ENCODE peak calls at places on chromosomes 12 and 14, in eight cellular contexts. One of them, this sample, is unnamed.

GRCh38 chr12:132966676-132967415 is 10.7 kb upstream of the ZNF605 start:
- DNase-seq in lower lobe of right lung: no peak
- DNase-seq in aorta: no peak
- DNase-seq in fibroblast of lung: no peak
- DNase-seq in GM23248: no peak
- DNase-seq in uterus: no peak
- DNase-seq in right atrium auricular region: no peak
- DNase-seq in naive thymus-derived CD4-positive, alpha-beta T cell: no peak
- DNase-seq in this sample: no peak

GRCh38 chr12:85322715-85323114 is 42.7 kb downstream of the ALX1 start:
- DNase-seq in lower lobe of right lung: no peak
- DNase-seq in aorta: no peak
- DNase-seq in fibroblast of lung: peak
- DNase-seq in GM23248: peak
- DNase-seq in uterus: no peak
- DNase-seq in right atrium auricular region: no peak
- DNase-seq in naive thymus-derived CD4-positive, alpha-beta T cell: no peak
- DNase-seq in this sample: no peak

GRCh38 chr14:54796961-54797360 is 105.7 kb downstream of the GCH1 start:
- DNase-seq in lower lobe of right lung: no peak
- DNase-seq in aorta: no peak
- DNase-seq in fibroblast of lung: peak
- DNase-seq in GM23248: peak
- DNase-seq in uterus: no peak
- DNase-seq in right atrium auricular region: no peak
- DNase-seq in naive thymus-derived CD4-positive, alpha-beta T cell: no peak
- DNase-seq in this sample: peak

GRCh38 chr12:111327474-111327873 is 41.4 kb downstream of the PHETA1 start:
- DNase-seq in lower lobe of right lung: no peak
- DNase-seq in aorta: no peak
- DNase-seq in fibroblast of lung: no peak
- DNase-seq in GM23248: no peak
- DNase-seq in uterus: no peak
- DNase-seq in right atrium auricular region: no peak
- DNase-seq in naive thymus-derived CD4-positive, alpha-beta T cell: no peak
- DNase-seq in this sample: no peak

GRCh38 chr14:89621009-89621421 is 204.0 kb upstream of the FOXN3 start:
- DNase-seq in lower lobe of right lung: no peak
- DNase-seq in aorta: no peak
- DNase-seq in fibroblast of lung: no peak
- DNase-seq in GM23248: no peak
- DNase-seq in uterus: no peak
- DNase-seq in right atrium auricular region: no peak
- DNase-seq in naive thymus-derived CD4-positive, alpha-beta T cell: peak
- DNase-seq in this sample: no peak

GRCh38 chr12:51862947-51863346 is 14.4 kb upstream of the FIGNL2 start:
- DNase-seq in lower lobe of right lung: no peak
- DNase-seq in aorta: peak
- DNase-seq in fibroblast of lung: no peak
- DNase-seq in GM23248: no peak
- DNase-seq in uterus: no peak
- DNase-seq in right atrium auricular region: no peak
- DNase-seq in naive thymus-derived CD4-positive, alpha-beta T cell: no peak
- DNase-seq in this sample: no peak

GRCh38 chr14:77590845-77591506 is 25.5 kb downstream of the SPTLC2 start:
- DNase-seq in lower lobe of right lung: no peak
- DNase-seq in aorta: no peak
- DNase-seq in fibroblast of lung: no peak
- DNase-seq in GM23248: no peak
- DNase-seq in uterus: no peak
- DNase-seq in right atrium auricular region: no peak
- DNase-seq in naive thymus-derived CD4-positive, alpha-beta T cell: no peak
- DNase-seq in this sample: no peak

GRCh38 chr12:46101121-46101869 is 110.9 kb upstream of the SCAF11 start:
- DNase-seq in lower lobe of right lung: no peak
- DNase-seq in aorta: no peak
- DNase-seq in fibroblast of lung: peak
- DNase-seq in GM23248: peak
- DNase-seq in uterus: no peak
- DNase-seq in right atrium auricular region: no peak
- DNase-seq in naive thymus-derived CD4-positive, alpha-beta T cell: no peak
- DNase-seq in this sample: no peak

GRCh38 chr12:106914796-106915634 is 40.7 kb upstream of the TMEM263 start:
- DNase-seq in lower lobe of right lung: no peak
- DNase-seq in aorta: no peak
- DNase-seq in fibroblast of lung: no peak
- DNase-seq in GM23248: no peak
- DNase-seq in uterus: no peak
- DNase-seq in right atrium auricular region: no peak
- DNase-seq in naive thymus-derived CD4-positive, alpha-beta T cell: no peak
- DNase-seq in this sample: no peak

GRCh38 chr14:106218189-106218588 is 691.8 kb downstream of the TMEM121 start:
- DNase-seq in lower lobe of right lung: no peak
- DNase-seq in aorta: no peak
- DNase-seq in fibroblast of lung: no peak
- DNase-seq in GM23248: no peak
- DNase-seq in uterus: no peak
- DNase-seq in right atrium auricular region: no peak
- DNase-seq in naive thymus-derived CD4-positive, alpha-beta T cell: no peak
- DNase-seq in this sample: no peak

GRCh38 chr12:119911147-119911546 is 34.0 kb upstream of the CIT start:
- DNase-seq in lower lobe of right lung: no peak
- DNase-seq in aorta: no peak
- DNase-seq in fibroblast of lung: peak
- DNase-seq in GM23248: peak
- DNase-seq in uterus: no peak
- DNase-seq in right atrium auricular region: no peak
- DNase-seq in naive thymus-derived CD4-positive, alpha-beta T cell: no peak
- DNase-seq in this sample: peak

GRCh38 chr14:64496764-64497163 is 6.9 kb downstream of the ZBTB25 start:
- DNase-seq in lower lobe of right lung: no peak
- DNase-seq in aorta: no peak
- DNase-seq in fibroblast of lung: no peak
- DNase-seq in GM23248: no peak
- DNase-seq in uterus: no peak
- DNase-seq in right atrium auricular region: no peak
- DNase-seq in naive thymus-derived CD4-positive, alpha-beta T cell: no peak
- DNase-seq in this sample: no peak

GRCh38 chr14:61453103-61453767 is 131.9 kb downstream of the PRKCH start:
- DNase-seq in lower lobe of right lung: no peak
- DNase-seq in aorta: no peak
- DNase-seq in fibroblast of lung: no peak
- DNase-seq in GM23248: no peak
- DNase-seq in uterus: no peak
- DNase-seq in right atrium auricular region: no peak
- DNase-seq in naive thymus-derived CD4-positive, alpha-beta T cell: no peak
- DNase-seq in this sample: no peak
- H3K4me3 ChIP-seq in lower lobe of right lung: no peak
- H3K4me3 ChIP-seq in aorta: no peak
- H3K4me3 ChIP-seq in fibroblast of lung: no peak
- H3K4me3 ChIP-seq in GM23248: no peak
- H3K4me3 ChIP-seq in uterus: no peak
- H3K4me3 ChIP-seq in right atrium auricular region: no peak
- H3K4me3 ChIP-seq in naive thymus-derived CD4-positive, alpha-beta T cell: peak
- H3K4me3 ChIP-seq in this sample: no peak

GRCh38 chr12:2385529-2385928 is 332.7 kb downstream of the CACNA1C start:
- DNase-seq in lower lobe of right lung: no peak
- DNase-seq in aorta: no peak
- DNase-seq in fibroblast of lung: no peak
- DNase-seq in GM23248: no peak
- DNase-seq in uterus: no peak
- DNase-seq in right atrium auricular region: no peak
- DNase-seq in naive thymus-derived CD4-positive, alpha-beta T cell: no peak
- DNase-seq in this sample: no peak

GRCh38 chr12:2386566-2386965 is 333.8 kb downstream of the CACNA1C start:
- DNase-seq in lower lobe of right lung: no peak
- DNase-seq in aorta: no peak
- DNase-seq in fibroblast of lung: no peak
- DNase-seq in GM23248: no peak
- DNase-seq in uterus: no peak
- DNase-seq in right atrium auricular region: no peak
- DNase-seq in naive thymus-derived CD4-positive, alpha-beta T cell: no peak
- DNase-seq in this sample: no peak

GRCh38 chr12:2384029-2384386 is 331.2 kb downstream of the CACNA1C start:
- DNase-seq in lower lobe of right lung: no peak
- DNase-seq in aorta: no peak
- DNase-seq in fibroblast of lung: peak
- DNase-seq in GM23248: no peak
- DNase-seq in uterus: no peak
- DNase-seq in right atrium auricular region: no peak
- DNase-seq in naive thymus-derived CD4-positive, alpha-beta T cell: no peak
- DNase-seq in this sample: no peak

GRCh38 chr12:2383276-2384028 is 330.7 kb downstream of the CACNA1C start:
- DNase-seq in lower lobe of right lung: peak
- DNase-seq in aorta: no peak
- DNase-seq in fibroblast of lung: peak
- DNase-seq in GM23248: no peak
- DNase-seq in uterus: no peak
- DNase-seq in right atrium auricular region: no peak
- DNase-seq in naive thymus-derived CD4-positive, alpha-beta T cell: no peak
- DNase-seq in this sample: no peak

GRCh38 chr12:2384533-2385328 is 331.9 kb downstream of the CACNA1C start:
- DNase-seq in lower lobe of right lung: no peak
- DNase-seq in aorta: no peak
- DNase-seq in fibroblast of lung: peak
- DNase-seq in GM23248: peak
- DNase-seq in uterus: peak
- DNase-seq in right atrium auricular region: no peak
- DNase-seq in naive thymus-derived CD4-positive, alpha-beta T cell: no peak
- DNase-seq in this sample: peak
- H3K4me3 ChIP-seq in lower lobe of right lung: no peak
- H3K4me3 ChIP-seq in aorta: no peak
- H3K4me3 ChIP-seq in fibroblast of lung: no peak
- H3K4me3 ChIP-seq in GM23248: peak
- H3K4me3 ChIP-seq in uterus: peak
- H3K4me3 ChIP-seq in right atrium auricular region: no peak
- H3K4me3 ChIP-seq in naive thymus-derived CD4-positive, alpha-beta T cell: no peak
- H3K4me3 ChIP-seq in this sample: peak

GRCh38 chr12:47270782-47271664 is 191.3 kb upstream of the AMIGO2 start:
- DNase-seq in lower lobe of right lung: no peak
- DNase-seq in aorta: no peak
- DNase-seq in fibroblast of lung: peak
- DNase-seq in GM23248: peak
- DNase-seq in uterus: no peak
- DNase-seq in right atrium auricular region: no peak
- DNase-seq in naive thymus-derived CD4-positive, alpha-beta T cell: peak
- DNase-seq in this sample: peak

GRCh38 chr12:47273191-47273626 is 193.4 kb upstream of the AMIGO2 start:
- DNase-seq in lower lobe of right lung: no peak
- DNase-seq in aorta: no peak
- DNase-seq in fibroblast of lung: no peak
- DNase-seq in GM23248: no peak
- DNase-seq in uterus: no peak
- DNase-seq in right atrium auricular region: no peak
- DNase-seq in naive thymus-derived CD4-positive, alpha-beta T cell: no peak
- DNase-seq in this sample: no peak

GRCh38 chr12:47272412-47273190 is 192.8 kb upstream of the AMIGO2 start:
- DNase-seq in lower lobe of right lung: no peak
- DNase-seq in aorta: no peak
- DNase-seq in fibroblast of lung: no peak
- DNase-seq in GM23248: peak
- DNase-seq in uterus: no peak
- DNase-seq in right atrium auricular region: no peak
- DNase-seq in naive thymus-derived CD4-positive, alpha-beta T cell: no peak
- DNase-seq in this sample: no peak

GRCh38 chr12:47274725-47275124 is 195.0 kb upstream of the AMIGO2 start:
- DNase-seq in lower lobe of right lung: no peak
- DNase-seq in aorta: no peak
- DNase-seq in fibroblast of lung: no peak
- DNase-seq in GM23248: no peak
- DNase-seq in uterus: no peak
- DNase-seq in right atrium auricular region: no peak
- DNase-seq in naive thymus-derived CD4-positive, alpha-beta T cell: no peak
- DNase-seq in this sample: no peak

GRCh38 chr12:47271800-47272230 is 192.1 kb upstream of the AMIGO2 start:
- DNase-seq in lower lobe of right lung: no peak
- DNase-seq in aorta: no peak
- DNase-seq in fibroblast of lung: no peak
- DNase-seq in GM23248: peak
- DNase-seq in uterus: no peak
- DNase-seq in right atrium auricular region: no peak
- DNase-seq in naive thymus-derived CD4-positive, alpha-beta T cell: no peak
- DNase-seq in this sample: no peak
- H3K4me3 ChIP-seq in lower lobe of right lung: no peak
- H3K4me3 ChIP-seq in aorta: no peak
- H3K4me3 ChIP-seq in fibroblast of lung: no peak
- H3K4me3 ChIP-seq in GM23248: no peak
- H3K4me3 ChIP-seq in uterus: no peak
- H3K4me3 ChIP-seq in right atrium auricular region: no peak
- H3K4me3 ChIP-seq in naive thymus-derived CD4-positive, alpha-beta T cell: no peak
- H3K4me3 ChIP-seq in this sample: no peak

DNA sequence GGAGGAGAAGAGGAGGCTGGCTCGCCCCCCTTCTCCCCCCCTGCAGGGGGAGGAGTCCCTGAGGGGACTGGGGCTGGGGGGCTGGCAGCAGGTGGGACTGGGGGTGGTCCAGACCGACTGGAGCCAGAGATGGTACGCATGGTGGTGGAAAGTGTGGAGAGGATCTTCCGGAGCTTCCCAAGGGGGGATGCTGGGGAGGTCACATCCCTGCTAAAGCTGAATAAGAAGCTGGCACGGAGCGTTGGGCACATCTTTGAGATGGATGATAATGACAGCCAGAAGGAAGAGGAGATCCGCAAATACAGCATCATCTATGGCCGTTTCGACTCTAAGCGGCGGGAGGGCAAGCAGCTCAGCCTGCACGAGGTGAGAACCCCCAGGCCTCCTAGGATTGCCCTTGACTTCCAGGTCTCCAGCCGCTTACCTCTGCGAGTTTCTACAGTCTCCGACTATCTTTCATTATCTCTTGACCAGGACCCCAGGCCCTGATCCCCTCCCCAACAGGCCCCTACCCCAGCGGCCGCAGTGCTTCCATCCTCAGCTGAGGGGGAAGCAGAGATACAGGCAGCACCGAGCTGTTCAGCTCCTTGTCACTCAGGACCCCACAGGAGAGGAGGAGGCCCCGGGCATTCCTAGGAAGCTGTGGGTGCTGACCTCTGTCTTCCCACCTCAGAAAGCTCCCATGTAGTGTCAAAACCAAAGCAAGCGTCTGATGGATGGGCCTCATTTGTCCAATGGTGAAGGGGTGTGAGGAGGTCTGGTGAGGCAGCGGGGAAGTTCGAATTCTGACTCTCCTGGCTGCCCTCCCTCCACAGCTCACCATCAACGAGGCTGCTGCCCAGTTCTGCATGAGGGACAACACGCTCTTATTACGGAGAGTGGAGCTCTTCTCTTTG is 3.0 kb downstream of the NAB2 start:
- DNase-seq in lower lobe of right lung: no peak
- DNase-seq in aorta: peak
- DNase-seq in fibroblast of lung: no peak
- DNase-seq in GM23248: no peak
- DNase-seq in uterus: no peak
- DNase-seq in right atrium auricular region: no peak
- DNase-seq in naive thymus-derived CD4-positive, alpha-beta T cell: no peak
- DNase-seq in this sample: no peak
- H3K4me3 ChIP-seq in lower lobe of right lung: peak
- H3K4me3 ChIP-seq in aorta: no peak
- H3K4me3 ChIP-seq in fibroblast of lung: peak
- H3K4me3 ChIP-seq in GM23248: peak
- H3K4me3 ChIP-seq in uterus: peak
- H3K4me3 ChIP-seq in right atrium auricular region: no peak
- H3K4me3 ChIP-seq in naive thymus-derived CD4-positive, alpha-beta T cell: no peak
- H3K4me3 ChIP-seq in this sample: peak

This sample was measured in skeletal muscle cell.